ENCODE peak calls at places on chromosomes 13 and 19, in five cellular contexts. B is mesenchymal stem cell, A is H9, H is mesendoderm, M is IMR-90. G is an unnamed sample.

GRCh38 chr19:51729781-51730180 is 6.0 kb upstream of the HAS1 start:
- DNase-seq in B (no peak), A (no peak), H (no peak), M (no peak), G (no peak)

GRCh38 chr19:29785955-29786589 is 25.7 kb upstream of the CCNE1 start:
- DNase-seq in B (no peak), A (peak), H (peak), M (no peak), G (peak)

GRCh38 chr13:29594310-29594709 is 1.2 kb downstream of the SLC7A1 start:
- DNase-seq in B (peak), A (no peak), H (peak), M (peak), G (peak)

GRCh38 chr19:9586764-9587163 is 2.5 kb upstream of the ZNF121 start:
- DNase-seq in B (peak), A (peak), H (peak), M (peak), G (peak)

GRCh38 chr19:47275866-47276461 is 1.3 kb downstream of the INAFM1 start:
- DNase-seq in B (peak), A (no peak), H (no peak), M (peak), G (no peak)

GRCh38 chr13:46982856-46983582 is 86.2 kb upstream of the HTR2A start:
- DNase-seq in B (no peak), A (no peak), H (no peak), M (no peak), G (no peak)

GRCh38 chr13:98549006-98549727 is 27.7 kb downstream of the STK24 start:
- DNase-seq in B (peak), A (no peak), H (no peak), M (peak), G (peak)

GRCh38 chr13:84200971-84201370 is 318.7 kb upstream of the SLITRK1 start:
- DNase-seq in B (no peak), A (no peak), H (no peak), M (no peak), G (no peak)

GRCh38 chr19:952680-953500 is 27.1 kb downstream of the ARID3A start:
- DNase-seq in B (peak), A (no peak), H (peak), M (no peak), G (peak)

GRCh38 chr19:46294475-46294874 is 2.4 kb upstream of the HIF3A start:
- DNase-seq in B (no peak), A (no peak), H (no peak), M (no peak), G (no peak)

GRCh38 chr13:25816239-25816638 is 235.6 kb downstream of the SHISA2 start:
- DNase-seq in B (no peak), A (no peak), H (no peak), M (no peak), G (no peak)

GRCh38 chr19:32174386-32175113 is 170.9 kb upstream of the ZNF507 start:
- DNase-seq in B (no peak), A (no peak), H (no peak), M (no peak), G (no peak)

GRCh38 chr19:32178841-32179410 is 166.5 kb upstream of the ZNF507 start:
- DNase-seq in B (no peak), A (no peak), H (no peak), M (no peak), G (no peak)

GRCh38 chr19:32178401-32178800 is 167.0 kb upstream of the ZNF507 start:
- DNase-seq in B (no peak), A (no peak), H (peak), M (no peak), G (no peak)

GRCh38 chr19:32177686-32178085 is 167.7 kb upstream of the ZNF507 start:
- DNase-seq in B (no peak), A (no peak), H (no peak), M (no peak), G (no peak)

GRCh38 chr19:32176591-32176990 is 168.8 kb upstream of the ZNF507 start:
- DNase-seq in B (no peak), A (no peak), H (no peak), M (no peak), G (no peak)
- H4K8ac ChIP-seq in B (no peak), A (no peak), H (no peak), M (no peak), G (no peak)

GRCh38 chr13:109644069-109644750 is 142.2 kb downstream of the IRS2 start:
- DNase-seq in B (no peak), A (no peak), H (no peak), M (no peak), G (no peak)
- H4K8ac ChIP-seq in B (no peak), A (no peak), H (no peak), M (no peak), G (no peak)

DNA sequence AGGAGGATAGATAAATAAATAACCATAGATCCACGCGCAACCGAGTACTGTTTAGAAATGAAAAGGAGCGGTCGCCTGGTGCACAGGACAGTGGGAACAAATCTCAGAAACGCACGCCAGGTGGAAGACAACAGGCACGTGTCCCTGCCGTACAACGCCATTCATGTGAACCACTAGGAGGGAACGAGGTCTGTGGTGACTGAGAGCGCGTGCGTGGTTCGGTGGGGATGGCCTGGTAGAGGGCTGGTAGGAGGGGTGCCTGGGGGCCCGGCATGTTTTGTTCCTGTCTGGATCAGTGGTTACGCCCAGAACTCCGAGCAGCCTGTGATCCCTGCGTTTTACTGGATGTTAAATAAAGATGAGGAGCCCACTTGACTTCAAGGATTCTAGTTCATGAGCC is 111.9 kb downstream of the KDM4B start:
- DNase-seq in B (no peak), A (no peak), H (no peak), M (no peak), G (no peak)
- H4K8ac ChIP-seq in B (no peak), A (no peak), H (no peak), M (no peak), G (no peak)

GRCh38 chr19:15397782-15398181 is 18.2 kb upstream of the AKAP8 start:
- DNase-seq in B (no peak), A (no peak), H (no peak), M (no peak), G (no peak)
- H4K8ac ChIP-seq in B (no peak), A (no peak), H (no peak), M (no peak), G (no peak)

GRCh38 chr19:4968462-4969291 is at the start of gene KDM4B:
- DNase-seq in B (peak), A (peak), H (peak), M (peak), G (peak)
- H4K8ac ChIP-seq in B (peak), A (no peak), H (no peak), M (peak), G (peak)

GRCh38 chr13:40076765-40077362 is 421.4 kb downstream of the COG6 start:
- DNase-seq in B (no peak), A (no peak), H (no peak), M (no peak), G (no peak)

GRCh38 chr13:40072663-40073120 is 417.2 kb downstream of the COG6 start:
- DNase-seq in B (no peak), A (no peak), H (no peak), M (no peak), G (no peak)

GRCh38 chr13:40070357-40070756 is 414.9 kb downstream of the COG6 start:
- DNase-seq in B (no peak), A (no peak), H (no peak), M (no peak), G (no peak)

GRCh38 chr13:40077396-40078027 is 422.1 kb downstream of the COG6 start:
- DNase-seq in B (no peak), A (no peak), H (no peak), M (no peak), G (peak)

GRCh38 chr13:40074338-40074737 is 418.9 kb downstream of the COG6 start:
- DNase-seq in B (no peak), A (no peak), H (peak), M (no peak), G (no peak)
- H4K8ac ChIP-seq in B (no peak), A (no peak), H (no peak), M (no peak), G (no peak)

GRCh38 chr19:8307965-8308866 is at the start of gene CD320:
- DNase-seq in B (peak), A (peak), H (peak), M (peak), G (peak)
- H4K8ac ChIP-seq in B (peak), A (no peak), H (no peak), M (peak), G (peak)

DNA sequence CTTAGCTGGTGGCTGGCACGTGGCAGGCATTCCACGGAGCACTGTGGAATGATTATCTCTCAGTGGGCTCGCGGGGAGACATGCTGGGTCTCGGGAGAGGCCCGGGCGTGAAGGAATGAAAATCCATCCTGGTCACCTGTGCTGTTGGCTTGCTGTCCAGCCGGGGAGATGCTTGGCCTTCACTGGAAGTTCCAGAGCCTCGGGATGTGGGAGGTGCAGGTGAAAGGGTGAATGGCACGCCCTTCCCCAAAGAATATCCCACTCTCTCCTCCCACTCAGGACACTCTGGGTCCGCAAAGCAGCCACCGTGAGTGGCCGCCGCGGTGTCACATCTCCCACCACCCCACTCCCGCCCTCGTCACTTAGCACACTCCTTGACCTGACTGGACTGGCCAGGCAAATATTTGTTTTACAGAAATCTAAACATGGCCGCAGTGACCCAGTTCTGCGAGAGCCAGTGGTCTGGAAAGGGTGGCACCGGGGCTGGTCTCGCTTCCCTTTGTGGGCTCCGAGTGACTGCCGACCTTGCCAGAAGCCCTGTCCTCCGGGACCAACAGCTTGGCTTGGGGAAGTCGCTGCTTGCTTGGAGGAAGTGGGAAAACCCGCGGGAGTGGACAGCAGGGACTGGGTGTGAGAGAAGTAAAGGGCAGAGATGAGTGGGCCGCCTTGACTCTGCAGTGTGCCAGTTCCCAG is 8.0 kb downstream of the DPP9 start:
- DNase-seq in B (no peak), A (no peak), H (no peak), M (no peak), G (peak)
- H4K8ac ChIP-seq in B (no peak), A (no peak), H (no peak), M (no peak), G (no peak)

DNA sequence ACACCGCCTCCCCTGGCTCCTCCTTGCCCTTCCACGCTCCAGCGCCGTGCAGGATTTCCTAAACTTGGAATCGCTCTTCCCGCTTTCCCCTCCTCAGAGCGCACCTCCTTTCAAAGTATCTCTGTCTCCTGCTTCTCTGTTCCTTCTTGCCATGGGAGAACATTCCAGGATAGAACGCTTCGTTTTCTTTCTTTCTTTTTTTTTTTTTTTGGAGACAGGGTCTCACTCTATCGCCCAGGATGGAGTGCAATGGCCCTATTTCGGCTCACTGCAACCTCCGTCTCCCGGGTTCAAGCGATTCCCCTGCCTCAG is 574 bp upstream of the XPO4 start:
- DNase-seq in B (no peak), A (no peak), H (no peak), M (no peak), G (no peak)
- H4K8ac ChIP-seq in B (peak), A (no peak), H (peak), M (peak), G (peak)

DNA sequence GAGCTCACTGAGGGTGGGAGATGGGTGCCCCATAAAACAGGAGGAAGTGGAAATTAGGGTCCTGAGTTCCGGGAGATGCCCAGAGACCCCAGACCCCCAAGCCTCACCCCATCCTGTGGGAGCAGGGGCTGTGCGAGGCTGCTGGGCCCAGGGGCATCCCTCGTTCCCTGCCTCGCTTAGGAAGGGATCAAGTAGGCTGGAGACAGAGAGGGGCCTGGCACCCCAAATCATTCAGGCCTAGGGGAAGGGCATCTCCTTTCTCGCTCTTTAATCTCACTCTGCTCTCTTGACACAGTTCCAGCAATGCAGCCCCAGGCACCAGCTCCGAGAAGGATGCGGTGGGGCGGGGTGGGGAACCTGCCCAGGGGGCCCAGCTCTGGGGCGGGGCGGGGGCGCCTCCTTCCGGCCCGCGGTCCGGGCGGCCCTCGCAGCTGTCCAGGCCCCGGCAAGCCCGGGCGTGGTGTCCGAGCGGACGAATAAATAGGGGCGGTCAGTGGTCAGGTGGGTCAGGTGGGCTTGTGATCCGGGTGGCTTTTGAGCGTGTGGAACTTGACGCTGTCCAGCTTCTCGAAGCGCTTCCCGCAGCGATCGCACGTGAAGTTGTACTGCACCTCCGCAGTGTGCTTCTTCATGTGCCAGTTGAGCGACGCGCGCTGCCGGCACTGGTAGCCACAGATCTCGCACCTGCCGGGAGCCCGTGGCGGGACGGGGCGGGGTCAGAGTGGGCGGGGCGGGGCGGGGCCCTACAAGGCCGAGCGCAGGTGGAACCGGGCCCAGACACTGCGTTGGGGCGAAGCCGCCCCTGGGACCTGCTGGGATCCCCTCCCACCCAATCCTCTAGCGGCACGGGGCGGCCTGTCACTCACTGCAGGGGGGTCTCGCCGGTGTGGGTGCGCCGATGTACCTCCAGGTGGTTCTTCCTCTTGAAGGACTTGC is 2.6 kb upstream of the ELAVL3 start:
- DNase-seq in B (no peak), A (peak), H (no peak), M (no peak), G (no peak)
- H4K8ac ChIP-seq in B (no peak), A (no peak), H (no peak), M (no peak), G (no peak)

G was measured in trophoblast cell.